ENCODE peak calls at places on chromosomes 12 and 14, in seven cellular contexts. E is SK-N-SH, W is K562, N is NT2/D1, C is HepG2, G is GM12878, K is H1. Q is an unnamed sample. For H3K4me1, the result is how much of the 10 kb centered on the place peaks cover.

GRCh38 chr12:48973992-48974673 is 2.6 kb upstream of the WNT10B start:
- DNase-seq in E (peak), W (peak), N (no peak), C (no peak), G (no peak), K (no peak), Q (no peak)

GRCh38 chr12:107760207-107760816 is 625 bp downstream of the PRDM4 start:
- DNase-seq in E (peak), W (peak), N (no peak), C (peak), G (no peak), K (no peak), Q (no peak)

GRCh38 chr12:1630081-1630826 is 1.2 kb downstream of the WNT5B start:
- DNase-seq in E (peak), W (no peak), N (no peak), C (no peak), G (no peak), K (no peak), Q (no peak)

GRCh38 chr14:23237772-23238594 is at the start of gene RNF212B:
- DNase-seq in E (peak), W (peak), N (peak), C (peak), G (no peak), K (peak), Q (peak)

GRCh38 chr14:68279777-68280233 is 460.2 kb downstream of the RAD51B start:
- DNase-seq in E (no peak), W (no peak), N (no peak), C (no peak), G (peak), K (no peak), Q (no peak)

GRCh38 chr14:23548351-23549318 is 2.9 kb downstream of the ZFHX2 start:
- DNase-seq in E (no peak), W (no peak), N (no peak), C (no peak), G (no peak), K (no peak), Q (no peak)

GRCh38 chr12:20212036-20212435 is 156.3 kb upstream of the PDE3A start:
- DNase-seq in E (no peak), W (no peak), N (no peak), C (no peak), G (no peak), K (no peak), Q (no peak)

GRCh38 chr12:49342914-49343731 is 3.6 kb upstream of the DNAJC22 start:
- DNase-seq in E (no peak), W (peak), N (no peak), C (no peak), G (no peak), K (no peak), Q (no peak)

GRCh38 chr12:71567562-71567961 is 96.1 kb downstream of the ZFC3H1 start:
- DNase-seq in E (no peak), W (peak), N (no peak), C (no peak), G (no peak), K (no peak), Q (no peak)

GRCh38 chr14:70317969-70318634 is 41.4 kb downstream of the COX16 start:
- DNase-seq in E (peak), W (peak), N (peak), C (peak), G (peak), K (peak), Q (peak)

GRCh38 chr12:42588981-42589464 is 523 bp downstream of the PRICKLE1 start:
- DNase-seq in E (peak), W (peak), N (peak), C (no peak), G (no peak), K (no peak), Q (no peak)

GRCh38 chr12:93879476-93880376 is 202.6 kb downstream of the CRADD start:
- DNase-seq in E (no peak), W (no peak), N (no peak), C (no peak), G (no peak), K (no peak), Q (no peak)

GRCh38 chr12:132079695-132080094 is 64.4 kb downstream of the DDX51 start:
- DNase-seq in E (no peak), W (no peak), N (no peak), C (no peak), G (no peak), K (no peak), Q (no peak)
- H3K4me1 ChIP-seq in E (under half), W (under half), N (under half), C (under half), G (under half), K (under half), Q (under half)

GRCh38 chr12:47205532-47206449 is 126.0 kb upstream of the AMIGO2 start:
- DNase-seq in E (no peak), W (peak), N (no peak), C (no peak), G (no peak), K (no peak), Q (no peak)

GRCh38 chr12:47207829-47208248 is 128.1 kb upstream of the AMIGO2 start:
- DNase-seq in E (no peak), W (no peak), N (no peak), C (no peak), G (peak), K (no peak), Q (no peak)

GRCh38 chr12:47209014-47209413 is 129.3 kb upstream of the AMIGO2 start:
- DNase-seq in E (no peak), W (no peak), N (no peak), C (no peak), G (no peak), K (no peak), Q (no peak)

GRCh38 chr12:47206450-47206830 is 126.7 kb upstream of the AMIGO2 start:
- DNase-seq in E (no peak), W (no peak), N (no peak), C (no peak), G (no peak), K (no peak), Q (no peak)

DNA sequence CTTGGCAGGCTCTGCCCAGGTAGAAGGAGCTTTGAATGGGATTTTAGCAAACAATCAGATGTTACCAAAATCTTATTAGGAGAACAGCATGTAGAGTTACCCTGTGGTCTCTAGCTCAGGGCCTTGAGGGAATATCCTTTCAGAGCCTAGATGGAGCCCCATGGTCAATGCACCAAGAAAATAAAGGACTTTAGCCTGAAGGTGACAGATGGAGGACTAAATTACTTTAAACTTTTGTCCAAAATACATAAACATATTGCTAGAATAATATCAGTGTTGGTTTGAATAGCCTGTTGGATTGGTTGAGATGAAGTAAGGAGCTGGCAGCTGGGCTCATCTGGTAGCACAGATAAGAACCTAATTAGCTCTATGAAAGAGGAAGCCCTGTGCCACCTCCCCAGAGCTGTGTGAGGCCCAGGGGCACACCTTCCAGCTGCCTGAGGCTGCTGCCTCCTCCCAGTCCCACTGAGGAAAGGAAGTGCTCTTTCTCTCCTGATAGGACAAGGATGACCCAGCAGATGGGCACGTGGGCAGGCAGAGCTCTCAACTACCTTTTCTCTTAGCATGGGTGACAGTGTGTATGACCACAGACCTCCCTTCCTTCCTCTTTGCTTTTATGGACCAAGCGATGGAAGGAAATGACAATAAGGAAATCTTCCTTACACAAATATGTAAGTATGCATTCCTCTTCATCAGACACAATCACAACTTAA is 127.4 kb upstream of the AMIGO2 start:
- DNase-seq in E (no peak), W (peak), N (no peak), C (no peak), G (peak), K (no peak), Q (no peak)
- TF ChIP-seq YY1 in E (no peak), W (no peak), N (no peak), C (no peak), G (no peak), K (no peak), Q (no peak)

GRCh38 chr12:31896514-31897039 is 62.6 kb upstream of the RESF1 start:
- DNase-seq in E (no peak), W (peak), N (no peak), C (no peak), G (peak), K (no peak), Q (no peak)

GRCh38 chr12:31899136-31899535 is 60.1 kb upstream of the RESF1 start:
- DNase-seq in E (no peak), W (no peak), N (no peak), C (no peak), G (no peak), K (no peak), Q (no peak)

GRCh38 chr12:31895449-31896150 is 63.6 kb upstream of the RESF1 start:
- DNase-seq in E (no peak), W (no peak), N (no peak), C (no peak), G (no peak), K (no peak), Q (no peak)

GRCh38 chr12:31900271-31900670 is 58.9 kb upstream of the RESF1 start:
- DNase-seq in E (no peak), W (no peak), N (no peak), C (no peak), G (no peak), K (no peak), Q (no peak)

GRCh38 chr12:31897791-31898503 is 61.3 kb upstream of the RESF1 start:
- DNase-seq in E (peak), W (peak), N (no peak), C (no peak), G (no peak), K (peak), Q (peak)
- H3K4me1 ChIP-seq in E (under half), W (under half), N (under half), C (under half), G (under half), K (under half), Q (under half)

DNA sequence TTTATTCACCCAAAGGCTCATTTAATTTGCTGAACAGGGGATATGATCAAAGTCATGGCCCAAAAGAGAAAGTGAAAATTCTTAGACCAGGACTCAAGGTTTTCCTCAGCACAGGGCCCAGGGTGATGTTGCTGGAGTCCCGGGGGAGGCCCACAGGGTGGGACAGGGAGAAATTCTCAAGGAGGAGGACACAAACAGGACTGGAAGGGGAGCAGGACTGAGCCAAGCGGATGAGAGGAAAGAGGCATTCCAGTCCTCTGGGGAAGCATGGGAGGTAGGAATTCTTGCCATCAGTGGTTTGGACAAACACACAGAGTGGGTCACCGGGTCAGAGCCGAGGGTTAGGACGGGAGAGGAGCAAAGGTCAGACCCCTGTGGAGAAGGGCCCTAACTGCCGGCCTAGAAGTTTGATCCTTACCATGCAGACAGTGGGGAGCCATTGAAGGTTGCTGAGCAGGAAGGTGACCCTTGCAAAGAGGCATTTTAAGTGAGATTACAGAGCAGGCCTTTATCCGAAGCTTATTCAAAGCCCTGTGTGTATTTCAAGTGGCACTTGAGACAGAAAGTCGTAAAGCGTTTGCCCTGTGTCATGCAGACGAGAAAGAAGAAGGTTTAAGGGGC is 68.4 kb upstream of the PTGR2 start:
- DNase-seq in E (no peak), W (no peak), N (peak), C (peak), G (no peak), K (no peak), Q (no peak)
- TF ChIP-seq YY1 in E (no peak), W (no peak), N (no peak), C (peak), G (no peak), K (no peak), Q (no peak)

GRCh38 chr12:128814411-128815261 is 9.1 kb downstream of the SLC15A4 start:
- DNase-seq in E (no peak), W (no peak), N (no peak), C (no peak), G (no peak), K (no peak), Q (no peak)
- H3K4me1 ChIP-seq in E (under half), W (under half), N (under half), C (under half), G (half or more), K (under half), Q (under half)

GRCh38 chr14:67269338-67270060 is 28.3 kb downstream of the PALS1 start:
- DNase-seq in E (peak), W (no peak), N (no peak), C (no peak), G (no peak), K (no peak), Q (no peak)
- TF ChIP-seq YY1 in E (no peak), W (no peak), N (no peak), C (no peak), G (no peak), K (no peak), Q (no peak)

GRCh38 chr14:103724116-103724515 is 8.5 kb downstream of the ZFYVE21 start:
- DNase-seq in E (peak), W (peak), N (no peak), C (no peak), G (no peak), K (no peak), Q (no peak)
- H3K4me1 ChIP-seq in E (under half), W (under half), N (under half), C (under half), G (under half), K (under half), Q (under half)

DNA sequence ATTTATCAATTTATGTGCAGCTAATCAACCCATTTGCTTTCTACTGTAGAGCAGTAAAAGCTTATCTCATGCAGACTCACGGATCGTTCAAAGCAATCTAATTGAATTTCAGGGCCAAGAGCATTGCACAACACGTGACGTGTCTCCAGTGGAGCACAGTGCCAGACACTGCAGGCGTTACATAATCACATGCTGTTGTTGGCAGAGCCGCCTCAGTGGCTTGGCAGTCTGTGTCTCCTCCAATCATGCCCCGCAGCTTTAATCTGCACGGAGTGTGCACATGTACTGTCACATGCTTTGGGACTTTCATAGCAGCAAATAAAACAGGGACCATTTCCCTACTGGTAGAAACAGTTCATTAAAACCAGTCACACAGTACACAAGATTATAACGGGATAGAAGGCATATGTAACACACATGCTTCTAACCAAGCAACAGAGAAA is 309.3 kb downstream of the ITPR2 start:
- DNase-seq in E (peak), W (no peak), N (no peak), C (no peak), G (no peak), K (no peak), Q (no peak)
- TF ChIP-seq YY1 in E (no peak), W (no peak), N (no peak), C (no peak), G (no peak), K (no peak), Q (no peak)